ENCODE peak calls at places on chromosomes 11 and 22, in ten cellular contexts. One of them, this sample, is unnamed.

GRCh38 chr11:72781063-72781312 is 12.9 kb downstream of the STARD10 start:
- DNase-seq in left ventricle myocardium inferior: no peak
- DNase-seq in B cell: no peak
- DNase-seq in HFFc6: no peak
- DNase-seq in omental fat pad: no peak
- DNase-seq in ovary: no peak
- DNase-seq in neural crest cell: no peak
- DNase-seq in GM06990: no peak
- DNase-seq in body of pancreas: peak
- DNase-seq in Calu3: peak
- DNase-seq in this sample: no peak

GRCh38 chr11:62336949-62337681 is at the start of gene ASRGL1:
- DNase-seq in left ventricle myocardium inferior: peak
- DNase-seq in B cell: peak
- DNase-seq in HFFc6: peak
- DNase-seq in omental fat pad: peak
- DNase-seq in ovary: peak
- DNase-seq in neural crest cell: peak
- DNase-seq in GM06990: peak
- DNase-seq in body of pancreas: peak
- DNase-seq in Calu3: peak
- DNase-seq in this sample: peak

GRCh38 chr11:27913650-27914049 is 194.3 kb downstream of the KIF18A start:
- DNase-seq in left ventricle myocardium inferior: no peak
- DNase-seq in B cell: no peak
- DNase-seq in HFFc6: peak
- DNase-seq in omental fat pad: no peak
- DNase-seq in ovary: no peak
- DNase-seq in neural crest cell: no peak
- DNase-seq in GM06990: no peak
- DNase-seq in body of pancreas: no peak
- DNase-seq in Calu3: no peak
- DNase-seq in this sample: no peak

GRCh38 chr11:65036931-65037330 is 4.1 kb upstream of the SAC3D1 start:
- DNase-seq in left ventricle myocardium inferior: peak
- DNase-seq in B cell: no peak
- DNase-seq in HFFc6: no peak
- DNase-seq in omental fat pad: no peak
- DNase-seq in ovary: no peak
- DNase-seq in neural crest cell: no peak
- DNase-seq in GM06990: no peak
- DNase-seq in body of pancreas: peak
- DNase-seq in Calu3: no peak
- DNase-seq in this sample: no peak

GRCh38 chr22:44712962-44713361 is 11.0 kb downstream of the PRR5 start:
- DNase-seq in left ventricle myocardium inferior: no peak
- DNase-seq in B cell: no peak
- DNase-seq in HFFc6: no peak
- DNase-seq in omental fat pad: no peak
- DNase-seq in ovary: no peak
- DNase-seq in neural crest cell: no peak
- DNase-seq in GM06990: no peak
- DNase-seq in body of pancreas: no peak
- DNase-seq in Calu3: no peak
- DNase-seq in this sample: no peak

GRCh38 chr11:65290448-65291165 is 24.1 kb upstream of the CDC42EP2 start:
- DNase-seq in left ventricle myocardium inferior: peak
- DNase-seq in B cell: no peak
- DNase-seq in HFFc6: peak
- DNase-seq in omental fat pad: peak
- DNase-seq in ovary: peak
- DNase-seq in neural crest cell: no peak
- DNase-seq in GM06990: no peak
- DNase-seq in body of pancreas: peak
- DNase-seq in Calu3: no peak
- DNase-seq in this sample: peak

GRCh38 chr11:92302766-92303165 is 78.1 kb downstream of the FAT3 start:
- DNase-seq in left ventricle myocardium inferior: no peak
- DNase-seq in B cell: no peak
- DNase-seq in HFFc6: peak
- DNase-seq in omental fat pad: no peak
- DNase-seq in ovary: no peak
- DNase-seq in neural crest cell: no peak
- DNase-seq in GM06990: no peak
- DNase-seq in body of pancreas: no peak
- DNase-seq in Calu3: no peak
- DNase-seq in this sample: no peak

GRCh38 chr11:72759468-72759867 is 7.3 kb upstream of the ARAP1 start:
- DNase-seq in left ventricle myocardium inferior: no peak
- DNase-seq in B cell: no peak
- DNase-seq in HFFc6: no peak
- DNase-seq in omental fat pad: no peak
- DNase-seq in ovary: no peak
- DNase-seq in neural crest cell: no peak
- DNase-seq in GM06990: no peak
- DNase-seq in body of pancreas: no peak
- DNase-seq in Calu3: no peak
- DNase-seq in this sample: no peak

GRCh38 chr22:35540600-35541253 is at the start of gene RASD2:
- DNase-seq in left ventricle myocardium inferior: peak
- DNase-seq in B cell: no peak
- DNase-seq in HFFc6: no peak
- DNase-seq in omental fat pad: no peak
- DNase-seq in ovary: peak
- DNase-seq in neural crest cell: no peak
- DNase-seq in GM06990: no peak
- DNase-seq in body of pancreas: peak
- DNase-seq in Calu3: peak
- DNase-seq in this sample: no peak

GRCh38 chr22:29105468-29105867 is 32.6 kb downstream of the KREMEN1 start:
- DNase-seq in left ventricle myocardium inferior: no peak
- DNase-seq in B cell: no peak
- DNase-seq in HFFc6: no peak
- DNase-seq in omental fat pad: no peak
- DNase-seq in ovary: no peak
- DNase-seq in neural crest cell: no peak
- DNase-seq in GM06990: no peak
- DNase-seq in body of pancreas: no peak
- DNase-seq in Calu3: no peak
- DNase-seq in this sample: no peak

GRCh38 chr11:78795862-78796261 is 221.2 kb upstream of the NARS2 start:
- DNase-seq in left ventricle myocardium inferior: no peak
- DNase-seq in B cell: no peak
- DNase-seq in HFFc6: no peak
- DNase-seq in omental fat pad: no peak
- DNase-seq in ovary: no peak
- DNase-seq in neural crest cell: no peak
- DNase-seq in GM06990: no peak
- DNase-seq in body of pancreas: no peak
- DNase-seq in Calu3: no peak
- DNase-seq in this sample: no peak

GRCh38 chr11:69746780-69747742 is 28.1 kb downstream of the FGF4 start:
- DNase-seq in left ventricle myocardium inferior: no peak
- DNase-seq in B cell: no peak
- DNase-seq in HFFc6: no peak
- DNase-seq in omental fat pad: no peak
- DNase-seq in ovary: no peak
- DNase-seq in neural crest cell: no peak
- DNase-seq in GM06990: no peak
- DNase-seq in body of pancreas: no peak
- DNase-seq in Calu3: no peak
- DNase-seq in this sample: no peak

GRCh38 chr22:36860821-36861659 is at the start of gene NCF4:
- DNase-seq in left ventricle myocardium inferior: peak
- DNase-seq in B cell: peak
- DNase-seq in HFFc6: no peak
- DNase-seq in omental fat pad: no peak
- DNase-seq in ovary: no peak
- DNase-seq in neural crest cell: no peak
- DNase-seq in GM06990: peak
- DNase-seq in body of pancreas: peak
- DNase-seq in Calu3: no peak
- DNase-seq in this sample: peak

GRCh38 chr11:74370122-74370521 is 28.1 kb downstream of the PGM2L1 start:
- DNase-seq in left ventricle myocardium inferior: no peak
- DNase-seq in B cell: no peak
- DNase-seq in HFFc6: no peak
- DNase-seq in omental fat pad: no peak
- DNase-seq in ovary: no peak
- DNase-seq in neural crest cell: no peak
- DNase-seq in GM06990: no peak
- DNase-seq in body of pancreas: no peak
- DNase-seq in Calu3: no peak
- DNase-seq in this sample: no peak

GRCh38 chr11:2524446-2525165 is 79.8 kb downstream of the KCNQ1 start:
- DNase-seq in left ventricle myocardium inferior: no peak
- DNase-seq in B cell: peak
- DNase-seq in HFFc6: no peak
- DNase-seq in omental fat pad: no peak
- DNase-seq in ovary: peak
- DNase-seq in neural crest cell: no peak
- DNase-seq in GM06990: no peak
- DNase-seq in body of pancreas: no peak
- DNase-seq in Calu3: no peak
- DNase-seq in this sample: no peak

DNA sequence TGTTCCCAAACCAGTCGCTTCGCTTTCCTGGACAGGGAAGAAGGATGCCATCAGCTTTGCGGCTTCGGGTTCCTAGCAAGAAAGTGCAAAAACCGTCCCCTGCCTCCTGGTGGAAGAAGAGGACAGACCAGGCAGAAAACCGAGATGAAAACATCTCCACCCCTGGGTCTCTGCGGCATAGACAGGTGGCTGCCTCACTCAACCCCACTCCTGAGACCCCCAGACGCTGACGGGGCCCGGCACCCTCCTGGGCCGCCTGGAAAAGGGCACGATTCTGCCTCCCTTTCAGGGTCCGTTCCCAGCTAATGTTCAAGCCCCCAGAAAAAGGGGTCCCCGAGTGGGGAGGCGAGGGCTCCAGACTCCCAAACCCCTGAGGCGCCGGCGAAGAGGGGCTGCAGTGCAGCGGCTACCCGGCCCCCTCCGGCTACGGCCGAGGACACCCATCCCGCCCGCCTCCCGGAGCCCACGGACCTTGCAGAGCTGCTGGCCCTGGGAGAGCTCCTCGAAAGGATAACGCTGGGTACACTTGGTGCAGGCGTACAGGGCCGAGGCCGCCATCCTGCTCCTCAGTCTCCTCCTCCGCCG is 569 bp downstream of the FAM76B start:
- DNase-seq in left ventricle myocardium inferior: no peak
- DNase-seq in B cell: peak
- DNase-seq in HFFc6: peak
- DNase-seq in omental fat pad: no peak
- DNase-seq in ovary: no peak
- DNase-seq in neural crest cell: peak
- DNase-seq in GM06990: no peak
- DNase-seq in body of pancreas: peak
- DNase-seq in Calu3: peak
- DNase-seq in this sample: peak
- TF ChIP-seq CTCF in left ventricle myocardium inferior: peak
- TF ChIP-seq CTCF in B cell: peak
- TF ChIP-seq CTCF in HFFc6: peak
- TF ChIP-seq CTCF in omental fat pad: no peak
- TF ChIP-seq CTCF in ovary: no peak
- TF ChIP-seq CTCF in neural crest cell: peak
- TF ChIP-seq CTCF in GM06990: peak
- TF ChIP-seq CTCF in body of pancreas: no peak
- TF ChIP-seq CTCF in Calu3: no peak
- TF ChIP-seq CTCF in this sample: no peak

DNA sequence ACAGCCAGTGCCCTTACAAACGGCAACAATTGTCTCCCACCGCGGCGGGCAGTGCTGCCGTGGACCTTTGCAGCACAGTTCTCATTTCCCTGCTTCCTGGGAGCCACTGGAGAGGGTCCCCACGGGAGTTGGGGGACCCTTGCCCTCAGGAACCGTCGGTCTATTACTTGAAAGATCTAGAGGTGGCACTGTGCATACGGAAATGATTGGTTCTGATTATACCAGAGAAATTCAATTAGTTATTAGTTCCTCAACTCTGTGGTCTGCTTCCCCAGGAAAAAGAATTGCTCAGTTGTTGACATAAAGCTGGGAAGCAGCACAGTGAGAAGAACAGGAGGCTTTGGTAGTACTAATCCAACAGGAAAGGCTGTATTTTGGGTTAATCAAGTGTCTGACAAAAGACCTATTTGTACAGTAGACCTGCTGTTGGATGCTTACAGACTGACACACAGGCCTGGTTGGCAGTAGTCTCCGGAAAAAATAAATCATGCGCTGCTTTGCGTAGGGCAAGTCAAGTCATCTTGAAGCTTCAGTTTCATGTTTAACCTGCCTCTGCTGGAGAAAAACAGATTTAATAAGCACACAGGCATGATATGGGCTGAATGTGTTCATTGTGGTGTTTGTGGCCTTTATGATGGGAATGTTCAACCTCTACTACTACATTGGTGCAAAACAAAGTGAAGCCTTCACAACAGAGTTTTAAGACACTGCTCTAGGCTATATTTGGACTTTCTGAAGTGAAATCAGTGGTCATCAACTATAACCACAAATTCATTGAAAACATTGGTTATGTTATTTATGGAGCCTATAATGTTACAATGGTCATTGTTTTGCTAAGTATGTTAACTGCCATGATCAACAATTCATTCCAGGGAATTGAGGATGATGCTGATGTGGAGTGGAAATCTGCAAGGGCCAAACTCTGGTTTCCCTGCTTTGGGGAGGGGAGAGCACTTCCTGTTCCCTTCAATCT is 54.6 kb upstream of the SC5D start:
- DNase-seq in left ventricle myocardium inferior: no peak
- DNase-seq in B cell: no peak
- DNase-seq in HFFc6: peak
- DNase-seq in omental fat pad: no peak
- DNase-seq in ovary: no peak
- DNase-seq in neural crest cell: no peak
- DNase-seq in GM06990: peak
- DNase-seq in body of pancreas: peak
- DNase-seq in Calu3: no peak
- DNase-seq in this sample: peak
- TF ChIP-seq CTCF in left ventricle myocardium inferior: no peak
- TF ChIP-seq CTCF in B cell: no peak
- TF ChIP-seq CTCF in HFFc6: no peak
- TF ChIP-seq CTCF in omental fat pad: no peak
- TF ChIP-seq CTCF in ovary: no peak
- TF ChIP-seq CTCF in neural crest cell: no peak
- TF ChIP-seq CTCF in GM06990: no peak
- TF ChIP-seq CTCF in body of pancreas: no peak
- TF ChIP-seq CTCF in Calu3: no peak
- TF ChIP-seq CTCF in this sample: no peak

GRCh38 chr22:43053176-43053575 is 36.0 kb downstream of the TTLL1 start:
- DNase-seq in left ventricle myocardium inferior: no peak
- DNase-seq in B cell: no peak
- DNase-seq in HFFc6: no peak
- DNase-seq in omental fat pad: no peak
- DNase-seq in ovary: no peak
- DNase-seq in neural crest cell: peak
- DNase-seq in GM06990: no peak
- DNase-seq in body of pancreas: no peak
- DNase-seq in Calu3: no peak
- DNase-seq in this sample: no peak
- TF ChIP-seq CTCF in left ventricle myocardium inferior: no peak
- TF ChIP-seq CTCF in B cell: no peak
- TF ChIP-seq CTCF in HFFc6: peak
- TF ChIP-seq CTCF in omental fat pad: no peak
- TF ChIP-seq CTCF in ovary: no peak
- TF ChIP-seq CTCF in neural crest cell: peak
- TF ChIP-seq CTCF in GM06990: peak
- TF ChIP-seq CTCF in body of pancreas: peak
- TF ChIP-seq CTCF in Calu3: no peak
- TF ChIP-seq CTCF in this sample: no peak

GRCh38 chr11:47980907-47981621 is 705 bp downstream of the PTPRJ start:
- DNase-seq in left ventricle myocardium inferior: peak
- DNase-seq in B cell: no peak
- DNase-seq in HFFc6: peak
- DNase-seq in omental fat pad: no peak
- DNase-seq in ovary: peak
- DNase-seq in neural crest cell: peak
- DNase-seq in GM06990: peak
- DNase-seq in body of pancreas: peak
- DNase-seq in Calu3: peak
- DNase-seq in this sample: peak
- TF ChIP-seq CTCF in left ventricle myocardium inferior: peak
- TF ChIP-seq CTCF in B cell: peak
- TF ChIP-seq CTCF in HFFc6: peak
- TF ChIP-seq CTCF in omental fat pad: no peak
- TF ChIP-seq CTCF in ovary: no peak
- TF ChIP-seq CTCF in neural crest cell: peak
- TF ChIP-seq CTCF in GM06990: no peak
- TF ChIP-seq CTCF in body of pancreas: no peak
- TF ChIP-seq CTCF in Calu3: no peak
- TF ChIP-seq CTCF in this sample: peak